ENCODE peak calls at places on chromosomes 2 and 18, in seven cellular contexts. One of them, this sample, is unnamed.
A peak's percentile ranks its signal among the peaks of the same experiment; 100 is the strongest.

GRCh38 chr2:223465793-223466192 is 136.4 kb downstream of the SCG2 start:
- DNase-seq in neural progenitor cell: no peak
- DNase-seq in NT2/D1: no peak
- DNase-seq in CD8-positive, alpha-beta T cell: no peak
- DNase-seq in heart left ventricle: peak; percentile 65
- DNase-seq in trophoblast cell: peak; percentile 11
- DNase-seq in A549: peak; percentile 72
- DNase-seq in this sample: no peak

GRCh38 chr18:61443311-61443710 is 110.1 kb downstream of the CDH20 start:
- DNase-seq in neural progenitor cell: no peak
- DNase-seq in NT2/D1: no peak
- DNase-seq in CD8-positive, alpha-beta T cell: no peak
- DNase-seq in heart left ventricle: no peak
- DNase-seq in trophoblast cell: no peak
- DNase-seq in A549: no peak
- DNase-seq in this sample: no peak

GRCh38 chr18:14970027-14970426 is 222.1 kb downstream of the ANKRD30B start:
- DNase-seq in neural progenitor cell: no peak
- DNase-seq in NT2/D1: no peak
- DNase-seq in CD8-positive, alpha-beta T cell: no peak
- DNase-seq in heart left ventricle: no peak
- DNase-seq in trophoblast cell: no peak
- DNase-seq in A549: no peak
- DNase-seq in this sample: no peak

GRCh38 chr2:71538656-71539265 is 85.4 kb downstream of the DYSF start:
- DNase-seq in neural progenitor cell: no peak
- DNase-seq in NT2/D1: no peak
- DNase-seq in CD8-positive, alpha-beta T cell: no peak
- DNase-seq in heart left ventricle: no peak
- DNase-seq in trophoblast cell: no peak
- DNase-seq in A549: no peak
- DNase-seq in this sample: no peak

GRCh38 chr2:230254152-230254881 is 28.8 kb downstream of the SP140 start:
- DNase-seq in neural progenitor cell: no peak
- DNase-seq in NT2/D1: no peak
- DNase-seq in CD8-positive, alpha-beta T cell: no peak
- DNase-seq in heart left ventricle: no peak
- DNase-seq in trophoblast cell: no peak
- DNase-seq in A549: no peak
- DNase-seq in this sample: no peak

GRCh38 chr18:12079504-12080237 is 14.0 kb upstream of the ANKRD62 start:
- DNase-seq in neural progenitor cell: no peak
- DNase-seq in NT2/D1: no peak
- DNase-seq in CD8-positive, alpha-beta T cell: no peak
- DNase-seq in heart left ventricle: peak; percentile 67
- DNase-seq in trophoblast cell: no peak
- DNase-seq in A549: no peak
- DNase-seq in this sample: no peak

GRCh38 chr2:181574321-181574720 is 82.6 kb downstream of the CERKL start:
- DNase-seq in neural progenitor cell: no peak
- DNase-seq in NT2/D1: no peak
- DNase-seq in CD8-positive, alpha-beta T cell: no peak
- DNase-seq in heart left ventricle: no peak
- DNase-seq in trophoblast cell: no peak
- DNase-seq in A549: no peak
- DNase-seq in this sample: no peak

GRCh38 chr2:235026137-235026536 is 74.3 kb downstream of the SH3BP4 start:
- DNase-seq in neural progenitor cell: no peak
- DNase-seq in NT2/D1: no peak
- DNase-seq in CD8-positive, alpha-beta T cell: no peak
- DNase-seq in heart left ventricle: no peak
- DNase-seq in trophoblast cell: peak; percentile 38
- DNase-seq in A549: peak; percentile 83
- DNase-seq in this sample: no peak

GRCh38 chr2:197217561-197217960 is 93.0 kb downstream of the ANKRD44 start:
- DNase-seq in neural progenitor cell: no peak
- DNase-seq in NT2/D1: no peak
- DNase-seq in CD8-positive, alpha-beta T cell: no peak
- DNase-seq in heart left ventricle: no peak
- DNase-seq in trophoblast cell: no peak
- DNase-seq in A549: no peak
- DNase-seq in this sample: no peak

GRCh38 chr2:22855081-22855480 is 529.9 kb upstream of the KLHL29 start:
- DNase-seq in neural progenitor cell: peak; percentile 25
- DNase-seq in NT2/D1: no peak
- DNase-seq in CD8-positive, alpha-beta T cell: no peak
- DNase-seq in heart left ventricle: no peak
- DNase-seq in trophoblast cell: no peak
- DNase-seq in A549: no peak
- DNase-seq in this sample: no peak

GRCh38 chr2:203077458-203077857 is 62.8 kb downstream of the NBEAL1 start:
- DNase-seq in neural progenitor cell: no peak
- DNase-seq in NT2/D1: no peak
- DNase-seq in CD8-positive, alpha-beta T cell: no peak
- DNase-seq in heart left ventricle: no peak
- DNase-seq in trophoblast cell: no peak
- DNase-seq in A549: peak; percentile 26
- DNase-seq in this sample: no peak

GRCh38 chr2:30652271-30652910 is 154.9 kb downstream of the CAPN13 start:
- DNase-seq in neural progenitor cell: no peak
- DNase-seq in NT2/D1: peak; percentile 78
- DNase-seq in CD8-positive, alpha-beta T cell: no peak
- DNase-seq in heart left ventricle: no peak
- DNase-seq in trophoblast cell: no peak
- DNase-seq in A549: no peak
- DNase-seq in this sample: peak; percentile 54

GRCh38 chr2:231123362-231123898 is 1.4 kb downstream of the HTR2B start:
- DNase-seq in neural progenitor cell: no peak
- DNase-seq in NT2/D1: no peak
- DNase-seq in CD8-positive, alpha-beta T cell: no peak
- DNase-seq in heart left ventricle: no peak
- DNase-seq in trophoblast cell: no peak
- DNase-seq in A549: no peak
- DNase-seq in this sample: no peak

GRCh38 chr2:11738589-11739436 is 7.6 kb upstream of the LPIN1 start:
- DNase-seq in neural progenitor cell: peak; percentile 79
- DNase-seq in NT2/D1: peak; percentile 47
- DNase-seq in CD8-positive, alpha-beta T cell: no peak
- DNase-seq in heart left ventricle: peak; percentile 73
- DNase-seq in trophoblast cell: peak; percentile 95
- DNase-seq in A549: peak; percentile 67
- DNase-seq in this sample: no peak

GRCh38 chr2:123363076-123363475 is 662.0 kb upstream of the CNTNAP5 start:
- DNase-seq in neural progenitor cell: peak; percentile 1
- DNase-seq in NT2/D1: no peak
- DNase-seq in CD8-positive, alpha-beta T cell: no peak
- DNase-seq in heart left ventricle: no peak
- DNase-seq in trophoblast cell: no peak
- DNase-seq in A549: no peak
- DNase-seq in this sample: no peak

GRCh38 chr2:240570531-240571313 is 2.4 kb downstream of the RNPEPL1 start:
- DNase-seq in neural progenitor cell: no peak
- DNase-seq in NT2/D1: no peak
- DNase-seq in CD8-positive, alpha-beta T cell: no peak
- DNase-seq in heart left ventricle: peak; percentile 48
- DNase-seq in trophoblast cell: no peak
- DNase-seq in A549: no peak
- DNase-seq in this sample: no peak

GRCh38 chr2:26786207-26787023 is 559 bp downstream of the CENPA start:
- DNase-seq in neural progenitor cell: no peak
- DNase-seq in NT2/D1: no peak
- DNase-seq in CD8-positive, alpha-beta T cell: no peak
- DNase-seq in heart left ventricle: peak; percentile 74
- DNase-seq in trophoblast cell: no peak
- DNase-seq in A549: no peak
- DNase-seq in this sample: no peak

GRCh38 chr2:61135510-61135909 is 26.5 kb upstream of the C2orf74 start:
- DNase-seq in neural progenitor cell: no peak
- DNase-seq in NT2/D1: no peak
- DNase-seq in CD8-positive, alpha-beta T cell: no peak
- DNase-seq in heart left ventricle: no peak
- DNase-seq in trophoblast cell: no peak
- DNase-seq in A549: peak; percentile 61
- DNase-seq in this sample: no peak

GRCh38 chr2:43453771-43454170 is 142.1 kb downstream of the THADA start:
- DNase-seq in neural progenitor cell: no peak
- DNase-seq in NT2/D1: no peak
- DNase-seq in CD8-positive, alpha-beta T cell: no peak
- DNase-seq in heart left ventricle: no peak
- DNase-seq in trophoblast cell: no peak
- DNase-seq in A549: no peak
- DNase-seq in this sample: no peak
- H3K4me1 ChIP-seq in neural progenitor cell: peaks cover 7% of the 10 kb centered on the region
- H3K4me1 ChIP-seq in NT2/D1: no peaks in the 10 kb centered on the region
- H3K4me1 ChIP-seq in CD8-positive, alpha-beta T cell: no peaks in the 10 kb centered on the region
- H3K4me1 ChIP-seq in heart left ventricle: peaks cover 12% of the 10 kb centered on the region
- H3K4me1 ChIP-seq in trophoblast cell: peaks cover 2% of the 10 kb centered on the region
- H3K4me1 ChIP-seq in A549: peaks cover 52% of the 10 kb centered on the region
- H3K4me1 ChIP-seq in this sample: no peaks in the 10 kb centered on the region

GRCh38 chr2:18900691-18901113 is 311.3 kb upstream of the NT5C1B start:
- DNase-seq in neural progenitor cell: no peak
- DNase-seq in NT2/D1: no peak
- DNase-seq in CD8-positive, alpha-beta T cell: no peak
- DNase-seq in heart left ventricle: no peak
- DNase-seq in trophoblast cell: no peak
- DNase-seq in A549: no peak
- DNase-seq in this sample: no peak
- H3K4me3 ChIP-seq in neural progenitor cell: no peak overlapping the region
- H3K4me3 ChIP-seq in NT2/D1: no peak overlapping the region
- H3K4me3 ChIP-seq in CD8-positive, alpha-beta T cell: no peak overlapping the region
- H3K4me3 ChIP-seq in heart left ventricle: no peak overlapping the region
- H3K4me3 ChIP-seq in trophoblast cell: no peak overlapping the region
- H3K4me3 ChIP-seq in A549: no peak overlapping the region
- H3K4me3 ChIP-seq in this sample: no peak overlapping the region

GRCh38 chr18:22345733-22346132 is 72.0 kb downstream of the CTAGE1 start:
- DNase-seq in neural progenitor cell: no peak
- DNase-seq in NT2/D1: no peak
- DNase-seq in CD8-positive, alpha-beta T cell: no peak
- DNase-seq in heart left ventricle: no peak
- DNase-seq in trophoblast cell: no peak
- DNase-seq in A549: no peak
- DNase-seq in this sample: no peak
- H3K4me1 ChIP-seq in neural progenitor cell: no peaks in the 10 kb centered on the region
- H3K4me1 ChIP-seq in NT2/D1: no peaks in the 10 kb centered on the region
- H3K4me1 ChIP-seq in CD8-positive, alpha-beta T cell: peaks cover 62% of the 10 kb centered on the region
- H3K4me1 ChIP-seq in heart left ventricle: peaks cover 37% of the 10 kb centered on the region
- H3K4me1 ChIP-seq in trophoblast cell: peaks cover 13% of the 10 kb centered on the region
- H3K4me1 ChIP-seq in A549: peaks cover 21% of the 10 kb centered on the region
- H3K4me1 ChIP-seq in this sample: no peaks in the 10 kb centered on the region

DNA sequence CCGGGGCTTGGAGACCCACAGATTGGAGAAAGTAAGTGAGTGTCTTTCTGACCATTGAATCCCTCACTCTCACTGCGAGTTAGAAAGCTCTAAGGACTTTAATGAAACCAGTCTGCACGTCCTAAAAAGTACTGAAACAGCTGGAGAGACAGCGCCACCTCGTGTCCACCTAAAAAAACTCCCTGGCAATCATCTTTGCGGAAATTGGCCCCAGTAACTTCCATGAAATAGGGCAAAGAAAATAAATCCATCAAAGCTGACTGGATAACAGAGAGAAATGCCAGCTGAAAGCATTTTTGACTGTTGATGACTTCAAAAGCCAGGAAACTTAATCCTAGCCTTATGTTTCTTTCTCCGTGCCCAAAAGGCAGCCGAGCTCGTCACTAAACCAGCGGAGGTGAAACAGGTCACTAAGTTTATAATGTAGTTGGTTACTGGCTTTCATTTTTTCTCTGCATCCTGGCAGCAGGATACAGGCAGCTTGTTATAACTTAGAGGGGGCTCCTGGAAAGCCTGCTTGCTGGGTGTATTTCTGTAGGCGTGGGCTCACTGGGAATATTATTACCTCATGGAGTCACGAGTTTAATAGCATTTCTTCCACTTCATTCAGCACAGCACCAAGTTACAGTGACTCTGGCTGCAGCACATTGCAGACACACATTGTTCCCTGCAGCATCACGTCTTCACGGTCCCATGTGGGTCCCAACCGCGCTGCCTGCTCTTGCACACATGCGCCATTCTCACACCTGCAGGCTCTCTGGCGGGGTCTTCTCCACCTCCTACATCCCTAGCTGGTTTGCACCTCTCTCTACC is 266.5 kb downstream of the HRH4 start:
- DNase-seq in neural progenitor cell: peak; percentile 85
- DNase-seq in NT2/D1: peak; percentile 65
- DNase-seq in CD8-positive, alpha-beta T cell: peak; percentile 20
- DNase-seq in heart left ventricle: no peak
- DNase-seq in trophoblast cell: peak; percentile 47
- DNase-seq in A549: peak; percentile 70
- DNase-seq in this sample: peak; percentile 64
- H3K4me3 ChIP-seq in neural progenitor cell: no peak overlapping the region
- H3K4me3 ChIP-seq in NT2/D1: no peak overlapping the region
- H3K4me3 ChIP-seq in CD8-positive, alpha-beta T cell: no peak overlapping the region
- H3K4me3 ChIP-seq in heart left ventricle: no peak overlapping the region
- H3K4me3 ChIP-seq in trophoblast cell: no peak overlapping the region
- H3K4me3 ChIP-seq in A549: no peak overlapping the region
- H3K4me3 ChIP-seq in this sample: no peak overlapping the region

GRCh38 chr2:42935692-42936631 is 143.6 kb upstream of the HAAO start:
- DNase-seq in neural progenitor cell: no peak
- DNase-seq in NT2/D1: no peak
- DNase-seq in CD8-positive, alpha-beta T cell: no peak
- DNase-seq in heart left ventricle: peak; percentile 63
- DNase-seq in trophoblast cell: peak; percentile 59
- DNase-seq in A549: no peak
- DNase-seq in this sample: no peak

GRCh38 chr2:42936632-42936996 is 144.2 kb upstream of the HAAO start:
- DNase-seq in neural progenitor cell: no peak
- DNase-seq in NT2/D1: no peak
- DNase-seq in CD8-positive, alpha-beta T cell: no peak
- DNase-seq in heart left ventricle: peak; percentile 47
- DNase-seq in trophoblast cell: no peak
- DNase-seq in A549: no peak
- DNase-seq in this sample: no peak

GRCh38 chr2:42933824-42934254 is 141.5 kb upstream of the HAAO start:
- DNase-seq in neural progenitor cell: no peak
- DNase-seq in NT2/D1: no peak
- DNase-seq in CD8-positive, alpha-beta T cell: no peak
- DNase-seq in heart left ventricle: peak; percentile 51
- DNase-seq in trophoblast cell: no peak
- DNase-seq in A549: no peak
- DNase-seq in this sample: no peak

GRCh38 chr2:42932271-42933151 is 140.1 kb upstream of the HAAO start:
- DNase-seq in neural progenitor cell: no peak
- DNase-seq in NT2/D1: no peak
- DNase-seq in CD8-positive, alpha-beta T cell: no peak
- DNase-seq in heart left ventricle: peak; percentile 69
- DNase-seq in trophoblast cell: no peak
- DNase-seq in A549: no peak
- DNase-seq in this sample: no peak

GRCh38 chr2:42934568-42935258 is 142.3 kb upstream of the HAAO start:
- DNase-seq in neural progenitor cell: no peak
- DNase-seq in NT2/D1: no peak
- DNase-seq in CD8-positive, alpha-beta T cell: no peak
- DNase-seq in heart left ventricle: peak; percentile 64
- DNase-seq in trophoblast cell: no peak
- DNase-seq in A549: no peak
- DNase-seq in this sample: no peak
- H3K4me1 ChIP-seq in neural progenitor cell: peaks cover 40% of the 10 kb centered on the region
- H3K4me1 ChIP-seq in NT2/D1: peaks cover 20% of the 10 kb centered on the region
- H3K4me1 ChIP-seq in CD8-positive, alpha-beta T cell: no peaks in the 10 kb centered on the region
- H3K4me1 ChIP-seq in heart left ventricle: peaks cover 66% of the 10 kb centered on the region
- H3K4me1 ChIP-seq in trophoblast cell: peaks cover 38% of the 10 kb centered on the region
- H3K4me1 ChIP-seq in A549: peaks cover 8% of the 10 kb centered on the region
- H3K4me1 ChIP-seq in this sample: peaks cover 6% of the 10 kb centered on the region

GRCh38 chr18:79986726-79987125 is 1.6 kb downstream of the TXNL4A start:
- DNase-seq in neural progenitor cell: peak; percentile 16
- DNase-seq in NT2/D1: no peak
- DNase-seq in CD8-positive, alpha-beta T cell: no peak
- DNase-seq in heart left ventricle: no peak
- DNase-seq in trophoblast cell: no peak
- DNase-seq in A549: no peak
- DNase-seq in this sample: no peak
- H3K4me3 ChIP-seq in neural progenitor cell: peak overlapping the region; percentile 78
- H3K4me3 ChIP-seq in NT2/D1: peak overlapping the region; percentile 33
- H3K4me3 ChIP-seq in CD8-positive, alpha-beta T cell: no peak overlapping the region
- H3K4me3 ChIP-seq in heart left ventricle: no peak overlapping the region
- H3K4me3 ChIP-seq in trophoblast cell: no peak overlapping the region
- H3K4me3 ChIP-seq in A549: peak overlapping the region; percentile 80
- H3K4me3 ChIP-seq in this sample: no peak overlapping the region

This sample was measured in iPS DF 6.9.